ENCODE peak calls at places on chromosomes 16 and 17, in four cellular contexts. H, W, J and T are unnamed samples.

GRCh38 chr16:74608944-74609343 is 2.0 kb upstream of the GLG1 start:
- DNase-seq in W (no peak), J (no peak), H (no peak), T (no peak)

GRCh38 chr17:8057691-8058114 is 18.8 kb downstream of the ALOX15B start:
- DNase-seq in H (no peak), W (peak; percentile 69), J (no peak), T (no peak)

GRCh38 chr17:53607475-53607874 is 215.3 kb upstream of the KIF2B start:
- DNase-seq in H (no peak), J (no peak), W (no peak), T (no peak)

GRCh38 chr17:69450131-69450530 is 35.6 kb downstream of the MAP2K6 start:
- DNase-seq in J (no peak), H (no peak), W (no peak), T (no peak)

GRCh38 chr17:296906-297690 is 55.5 kb downstream of the RPH3AL start:
- DNase-seq in W (peak; percentile 12), H (no peak), J (no peak), T (no peak)

GRCh38 chr17:31392002-31392855 is 754 bp downstream of the RAB11FIP4 start:
- DNase-seq in W (peak; percentile 11), H (no peak), J (peak; percentile 57), T (peak; percentile 6)

GRCh38 chr17:75649687-75650086 is 16.5 kb downstream of the SMIM5 start:
- DNase-seq in W (no peak), H (no peak), J (no peak), T (no peak)

GRCh38 chr17:40547079-40547784 is 18.0 kb downstream of the CCR7 start:
- DNase-seq in H (peak; percentile 13), W (no peak), J (peak; percentile 68), T (no peak)

GRCh38 chr17:40900819-40901356 is 15.8 kb upstream of the KRT20 start:
- DNase-seq in J (no peak), W (no peak), H (no peak), T (no peak)

GRCh38 chr17:596287-596686 is 118.4 kb downstream of the VPS53 start:
- DNase-seq in W (peak; percentile 53), J (no peak), H (no peak), T (no peak)

GRCh38 chr16:8853611-8854010 is 15.2 kb downstream of the CARHSP1 start:
- DNase-seq in H (no peak), J (no peak), W (peak; percentile 9), T (no peak)

GRCh38 chr17:77322534-77323412 is 182.0 kb downstream of the SEC14L1 start:
- DNase-seq in J (no peak), H (peak; percentile 72), W (peak; percentile 83), T (peak; percentile 92)

GRCh38 chr16:67169642-67170167 is 633 bp upstream of the NOL3 start:
- DNase-seq in J (no peak), H (peak; percentile 38), W (no peak), T (peak; percentile 77)

GRCh38 chr16:67459066-67459857 is 21.7 kb downstream of the ATP6V0D1 start:
- DNase-seq in W (peak; percentile 90), H (peak; percentile 78), J (no peak), T (no peak)

GRCh38 chr17:16085066-16085699 is 85.6 kb downstream of the TTC19 start:
- DNase-seq in W (no peak), H (no peak), J (no peak), T (no peak)

GRCh38 chr16:14365200-14365851 is 264.7 kb downstream of the PARN start:
- DNase-seq in W (no peak), J (no peak), H (no peak), T (no peak)

GRCh38 chr17:57553991-57554825 is 190.9 kb downstream of the CCDC182 start:
- DNase-seq in W (peak; percentile 40), H (peak; percentile 20), J (no peak), T (peak; percentile 74)

GRCh38 chr17:29165261-29165660 is 14.9 kb downstream of the MYO18A start:
- DNase-seq in H (no peak), J (no peak), W (no peak), T (no peak)

GRCh38 chr17:73267648-73268537 is 6.2 kb upstream of the CPSF4L start:
- DNase-seq in H (no peak), J (no peak), W (no peak), T (no peak)

GRCh38 chr16:31267332-31268032 is 7.7 kb downstream of the ITGAM start:
- DNase-seq in J (no peak), W (no peak), H (no peak), T (no peak)

GRCh38 chr16:26642047-26642664 is 424.6 kb upstream of the C16orf82 start:
- DNase-seq in W (no peak), H (no peak), J (peak; percentile 60), T (no peak)

GRCh38 chr17:6420173-6420641 is 14.7 kb downstream of the AIPL1 start:
- DNase-seq in W (no peak), H (no peak), J (no peak), T (no peak)

GRCh38 chr17:53932386-53932785 is 109.7 kb downstream of the KIF2B start:
- DNase-seq in H (no peak), J (no peak), W (no peak), T (no peak)

GRCh38 chr17:383771-384621 is 31.4 kb upstream of the RPH3AL start:
- DNase-seq in H (no peak), W (no peak), J (no peak), T (no peak)

GRCh38 chr17:57895382-57896060 is 45.7 kb upstream of the MRPS23 start:
- DNase-seq in J (no peak), H (no peak), W (no peak), T (peak; percentile 59)

GRCh38 chr17:55140751-55141150 is 124.0 kb upstream of the HLF start:
- DNase-seq in W (no peak), H (no peak), J (no peak), T (no peak)

GRCh38 chr17:63124536-63124935 is 158.5 kb downstream of the TANC2 start:
- DNase-seq in H (no peak), W (no peak), J (no peak), T (no peak)

DNA sequence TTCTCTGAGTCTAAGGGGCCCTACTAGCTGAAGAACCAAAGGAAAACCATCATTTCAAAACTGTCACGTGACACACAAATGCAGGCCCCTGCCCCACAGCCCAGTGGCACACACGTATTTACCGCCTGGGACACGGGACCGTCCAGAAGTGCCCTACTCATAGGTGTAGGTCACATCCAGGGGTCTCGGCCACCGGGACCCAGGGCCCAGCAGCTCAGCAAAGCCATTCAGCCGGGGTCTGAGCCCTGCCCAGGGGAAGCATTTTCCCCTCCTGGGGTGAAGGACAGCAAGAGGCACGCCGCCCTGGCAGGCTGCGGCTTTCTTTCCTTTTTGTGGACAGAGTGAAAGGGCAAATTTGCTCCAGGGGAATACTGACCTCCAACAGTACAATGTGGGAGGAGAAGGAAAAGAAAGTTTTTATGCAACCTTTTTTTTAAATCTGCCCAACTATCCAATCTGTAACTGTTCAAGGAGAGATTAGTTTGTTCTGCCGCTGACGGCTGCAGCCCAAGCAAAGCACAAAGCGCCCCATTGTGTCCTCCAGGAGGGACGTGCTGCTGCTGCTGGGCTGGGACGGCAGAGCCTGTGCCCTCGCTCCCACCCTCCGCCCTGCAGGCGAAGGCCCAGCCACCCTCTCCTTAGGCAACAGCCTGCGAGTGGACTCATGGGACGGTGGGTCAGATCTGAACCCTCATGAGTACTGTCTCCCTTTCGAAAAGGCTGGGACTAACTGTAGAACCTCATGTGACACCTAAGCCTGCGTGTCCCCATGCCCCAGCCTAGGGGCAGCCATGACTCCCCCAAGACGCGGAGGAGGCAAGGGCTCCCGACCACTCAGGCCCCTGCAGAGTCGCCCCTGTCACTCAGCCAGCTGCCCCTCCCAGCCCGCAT is 21.3 kb downstream of the SLC7A5 start:
- DNase-seq in H (peak; percentile 41), J (no peak), W (no peak), T (no peak)
- TF ChIP-seq EP300 in H (no peak), J (no peak), W (no peak), T (no peak)

GRCh38 chr17:3963214-3964201 is 729 bp downstream of the ATP2A3 start:
- DNase-seq in H (peak; percentile 73), J (no peak), W (peak; percentile 64), T (no peak)
- TF ChIP-seq POLR2A in H (peak; percentile 20), J (no peak), W (no peak), T (no peak)

DNA sequence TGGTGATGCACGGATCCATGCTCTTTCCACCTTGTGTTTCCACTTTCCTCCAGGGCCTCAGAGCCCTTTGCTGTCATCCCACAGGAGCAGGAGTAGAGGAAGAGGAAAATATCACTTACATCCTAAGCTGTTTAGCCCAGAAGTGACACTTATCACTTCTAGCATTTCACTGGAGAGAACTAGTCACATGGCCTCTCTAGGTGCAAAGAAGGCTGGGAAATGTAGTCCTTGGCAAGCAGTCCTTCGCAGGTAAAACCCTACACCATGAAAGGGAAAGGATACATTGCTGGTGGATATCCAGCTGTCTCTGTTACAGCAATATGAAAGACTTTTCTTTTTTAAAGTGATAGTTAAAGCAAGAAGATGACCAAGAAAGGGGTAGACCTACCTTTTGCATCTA is 185.9 kb downstream of the RGS9 start:
- DNase-seq in H (no peak), J (no peak), W (no peak), T (no peak)
- TF ChIP-seq EP300 in H (no peak), J (no peak), W (no peak), T (no peak)

DNA sequence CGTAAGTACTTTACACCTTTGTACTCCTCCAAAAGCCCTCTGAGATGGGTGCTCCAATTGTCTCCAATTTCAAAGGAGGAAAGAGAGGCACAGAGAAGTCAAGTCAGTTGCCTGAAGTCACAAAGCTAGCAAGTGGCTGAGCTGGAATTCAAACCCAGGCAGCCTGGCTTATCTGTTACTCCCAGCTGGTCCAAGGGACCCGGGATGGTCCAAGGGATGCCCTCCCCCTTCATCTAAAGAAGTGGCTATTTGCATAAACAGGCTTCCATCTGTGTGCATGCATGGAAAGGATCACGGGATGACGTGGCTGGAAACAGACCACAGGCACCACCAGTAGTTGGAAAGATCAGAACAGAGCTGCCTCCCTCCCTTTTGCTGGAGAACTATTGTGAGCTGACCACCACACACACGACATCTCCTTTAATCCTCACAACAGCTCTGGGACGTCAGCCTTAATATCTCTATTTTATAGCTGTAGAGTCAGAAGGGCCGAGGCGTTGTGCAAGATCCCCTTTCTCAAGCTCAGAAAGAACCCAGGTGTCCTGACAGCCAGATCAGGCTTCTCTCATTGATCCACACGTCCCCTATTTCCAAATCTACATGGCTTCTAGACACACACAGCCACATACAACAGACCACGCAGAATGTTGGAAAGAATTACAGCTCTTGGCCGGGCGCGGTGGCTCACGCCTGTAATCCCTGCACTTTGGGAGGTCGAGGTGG is 10.9 kb upstream of the COL1A1 start:
- DNase-seq in J (no peak), W (peak; percentile 16), H (peak; percentile 41), T (peak; percentile 70)
- TF ChIP-seq POLR2A in J (no peak), W (no peak), H (no peak), T (no peak)

GRCh38 chr16:87855852-87856715 is 13.2 kb downstream of the SLC7A5 start:
- DNase-seq in J (no peak), W (peak; percentile 80), H (peak; percentile 85), T (peak; percentile 34)

GRCh38 chr16:87854907-87855683 is 14.2 kb downstream of the SLC7A5 start:
- DNase-seq in J (no peak), H (no peak), W (no peak), T (no peak)

GRCh38 chr16:87856796-87857228 is 12.5 kb downstream of the SLC7A5 start:
- DNase-seq in W (no peak), J (no peak), H (no peak), T (no peak)

GRCh38 chr16:87853411-87854052 is 15.8 kb downstream of the SLC7A5 start:
- DNase-seq in J (peak; percentile 98), W (peak; percentile 98), H (peak; percentile 95), T (peak; percentile 88)

GRCh38 chr16:87854053-87854906 is 15.0 kb downstream of the SLC7A5 start:
- DNase-seq in W (no peak), J (no peak), H (peak; percentile 41), T (peak; percentile 44)
- TF ChIP-seq EP300 in W (no peak), J (no peak), H (no peak), T (no peak)